ENCODE peak calls at places on chromosomes 1 and 21, in eight cellular contexts. N is fibroblast of lung, S is amygdala, U is NCI-H510A treated with DMSO at 0.1 percent for 48 hours, L is germinal center, W is adrenal gland, C is NB4, D is thoracic aorta. A is an unnamed sample.

GRCh38 chr1:25780318-25781129 is 19.5 kb upstream of the SELENON start:
- DNase-seq in N (peak; percentile 87), S (no peak), U (peak; percentile 32), L (no peak), W (no peak), C (no peak), D (no peak), A (no peak)

GRCh38 chr1:43970502-43970901 is 692 bp downstream of the DPH2 start:
- DNase-seq in N (no peak), S (no peak), U (no peak), L (no peak), W (no peak), C (no peak), D (no peak), A (no peak)

GRCh38 chr1:230744382-230744781 is 2.8 kb upstream of the CAPN9 start:
- DNase-seq in N (peak; percentile 9), S (no peak), U (no peak), L (no peak), W (no peak), C (no peak), D (no peak), A (no peak)

GRCh38 chr1:189212606-189213005 is 1265.1 kb downstream of the BRINP3 start:
- DNase-seq in N (no peak), S (no peak), U (no peak), L (no peak), W (no peak), C (no peak), D (no peak), A (no peak)

GRCh38 chr1:162248854-162249535 is 127.7 kb downstream of the SPATA46 start:
- DNase-seq in N (no peak), S (no peak), U (no peak), L (no peak), W (no peak), C (no peak), D (no peak), A (no peak)

GRCh38 chr1:13642306-13643004 is 57.5 kb upstream of the PRDM2 start:
- DNase-seq in N (no peak), S (no peak), U (no peak), L (peak; percentile 57), W (no peak), C (no peak), D (no peak), A (no peak)

GRCh38 chr1:180365039-180365438 is 135.0 kb downstream of the LHX4 start:
- DNase-seq in N (no peak), S (no peak), U (no peak), L (no peak), W (no peak), C (peak; percentile 36), D (no peak), A (no peak)

GRCh38 chr1:228037401-228038386 is 30.9 kb downstream of the WNT3A start:
- DNase-seq in N (no peak), S (no peak), U (no peak), L (peak; percentile 45), W (no peak), C (no peak), D (no peak), A (no peak)

GRCh38 chr1:194296201-194296600 is 1109.8 kb upstream of the B3GALT2 start:
- DNase-seq in N (no peak), S (no peak), U (no peak), L (no peak), W (no peak), C (no peak), D (no peak), A (no peak)

GRCh38 chr1:110563089-110563488 is 43.1 kb downstream of the KCNA2 start:
- DNase-seq in N (no peak), S (no peak), U (no peak), L (no peak), W (no peak), C (no peak), D (no peak), A (no peak)

GRCh38 chr1:83810160-83810559 is 188.8 kb downstream of the TTLL7 start:
- DNase-seq in N (no peak), S (no peak), U (no peak), L (no peak), W (no peak), C (no peak), D (no peak), A (no peak)

GRCh38 chr21:45846373-45847160 is 135.0 kb upstream of the COL6A1 start:
- DNase-seq in N (peak; percentile 57), S (no peak), U (no peak), L (no peak), W (no peak), C (no peak), D (no peak), A (no peak)

GRCh38 chr1:174262747-174263241 is 103.5 kb downstream of the RABGAP1L start:
- DNase-seq in N (peak; percentile 77), S (no peak), U (peak; percentile 74), L (peak; percentile 68), W (no peak), C (peak; percentile 56), D (no peak), A (no peak)

GRCh38 chr1:177913762-177914540 is 55.9 kb downstream of the SEC16B start:
- DNase-seq in N (peak; percentile 65), S (no peak), U (peak; percentile 36), L (no peak), W (no peak), C (peak; percentile 24), D (no peak), A (no peak)

GRCh38 chr1:40384887-40385286 is 11.4 kb downstream of the SMAP2 start:
- DNase-seq in N (no peak), S (no peak), U (no peak), L (no peak), W (no peak), C (no peak), D (no peak), A (no peak)

GRCh38 chr1:41673806-41674205 is 189.3 kb upstream of the EDN2 start:
- DNase-seq in N (no peak), S (no peak), U (no peak), L (peak; percentile 56), W (no peak), C (no peak), D (no peak), A (no peak)

GRCh38 chr1:60280764-60281278 is 207.3 kb upstream of the C1orf87 start:
- DNase-seq in N (no peak), S (no peak), U (no peak), L (no peak), W (no peak), C (no peak), D (no peak), A (no peak)

GRCh38 chr1:209728466-209728865 is 23.8 kb downstream of the HSD11B1 start:
- DNase-seq in N (no peak), S (peak; percentile 64), U (no peak), L (no peak), W (no peak), C (no peak), D (no peak), A (no peak)

GRCh38 chr1:196115641-196116040 is 492.6 kb downstream of the KCNT2 start:
- DNase-seq in N (peak; percentile 81), S (no peak), U (no peak), L (no peak), W (peak; percentile 41), C (no peak), D (peak; percentile 73), A (no peak)

GRCh38 chr1:232211149-232211548 is 418.8 kb downstream of the SIPA1L2 start:
- DNase-seq in N (no peak), S (no peak), U (no peak), L (peak; percentile 3), W (no peak), C (peak; percentile 37), D (no peak), A (no peak)

GRCh38 chr1:107954719-107955415 is 10.1 kb downstream of the VAV3 start:
- DNase-seq in N (no peak), S (no peak), U (no peak), L (no peak), W (no peak), C (no peak), D (no peak), A (no peak)